ENCODE peak calls at places on chromosome 5, in six cellular contexts. Q is HCT116, J is H1, X is endothelial cell of umbilical vein, E is GM12878, V is K562. F is an unnamed sample.
A peak's percentile ranks its signal among the peaks of the same experiment; 100 is the strongest.

GRCh38 chr5:98402130-98402529 is 371.3 kb upstream of the RGMB start:
- DNase-seq in E (no peak), X (no peak), Q (no peak), V (no peak), J (no peak), F (no peak)

GRCh38 chr5:55438931-55439477 is 95.8 kb downstream of the PLPP1 start:
- DNase-seq in Q (no peak), V (no peak), J (no peak), E (no peak), X (no peak), F (no peak)

GRCh38 chr5:52789378-52789777 is 1.7 kb downstream of the ITGA1 start:
- DNase-seq in X (no peak), Q (no peak), V (no peak), E (no peak), J (no peak), F (no peak)

GRCh38 chr5:175840050-175840841 is 31.1 kb upstream of the CPLX2 start:
- DNase-seq in E (no peak), Q (no peak), J (no peak), X (no peak), V (peak; percentile 32), F (no peak)

GRCh38 chr5:43802651-43803050 is 199.7 kb downstream of the NNT start:
- DNase-seq in X (no peak), Q (no peak), V (no peak), J (no peak), E (no peak), F (no peak)

GRCh38 chr5:170576602-170577584 is 73.1 kb downstream of the KCNIP1 start:
- DNase-seq in X (no peak), J (no peak), E (no peak), V (no peak), Q (no peak), F (no peak)

GRCh38 chr5:88745093-88745696 is 137.8 kb downstream of the MEF2C start:
- DNase-seq in X (no peak), Q (no peak), V (no peak), E (no peak), J (no peak), F (no peak)

GRCh38 chr5:157560560-157560959 is 15.0 kb downstream of the ADAM19 start:
- DNase-seq in Q (no peak), J (no peak), X (no peak), V (no peak), E (no peak), F (no peak)

GRCh38 chr5:150645070-150645700 is 4.7 kb downstream of the SYNPO start:
- DNase-seq in Q (no peak), V (no peak), X (no peak), E (no peak), J (no peak), F (no peak)

GRCh38 chr5:159605585-159605984 is 275.3 kb upstream of the IL12B start:
- DNase-seq in E (no peak), Q (no peak), V (no peak), X (no peak), J (no peak), F (no peak)

GRCh38 chr5:165630211-165630866 is 2124.9 kb downstream of the MAT2B start:
- DNase-seq in J (peak; percentile 64), E (peak; percentile 2), X (peak; percentile 29), Q (no peak), V (peak; percentile 8), F (peak; percentile 3)

GRCh38 chr5:72608297-72608696 is 101.1 kb upstream of the ZNF366 start:
- DNase-seq in E (no peak), J (no peak), V (no peak), X (peak; percentile 36), Q (no peak), F (no peak)

GRCh38 chr5:10902145-10902544 is 141.1 kb upstream of the DAP start:
- DNase-seq in E (no peak), V (no peak), Q (no peak), J (no peak), X (peak; percentile 43), F (no peak)

GRCh38 chr5:134149571-134150303 is 27.0 kb downstream of the SKP1 start:
- DNase-seq in E (no peak), X (no peak), V (no peak), J (no peak), Q (no peak), F (no peak)

GRCh38 chr5:32489791-32490581 is 45.4 kb upstream of the ZFR start:
- DNase-seq in J (peak; percentile 85), Q (peak; percentile 65), X (peak; percentile 73), V (peak; percentile 69), E (peak; percentile 19), F (peak; percentile 51)

GRCh38 chr5:97044057-97044456 is 98.4 kb downstream of the LIX1 start:
- DNase-seq in Q (peak; percentile 4), X (peak; percentile 66), J (peak; percentile 75), V (peak; percentile 17), E (no peak), F (no peak)

GRCh38 chr5:9919306-9920030 is 289.3 kb upstream of the TAS2R1 start:
- DNase-seq in Q (no peak), E (no peak), X (no peak), V (no peak), J (no peak), F (no peak)

GRCh38 chr5:74885170-74885569 is 19.0 kb upstream of the FAM169A start:
- DNase-seq in V (no peak), J (no peak), Q (no peak), E (no peak), X (no peak), F (no peak)

DNA sequence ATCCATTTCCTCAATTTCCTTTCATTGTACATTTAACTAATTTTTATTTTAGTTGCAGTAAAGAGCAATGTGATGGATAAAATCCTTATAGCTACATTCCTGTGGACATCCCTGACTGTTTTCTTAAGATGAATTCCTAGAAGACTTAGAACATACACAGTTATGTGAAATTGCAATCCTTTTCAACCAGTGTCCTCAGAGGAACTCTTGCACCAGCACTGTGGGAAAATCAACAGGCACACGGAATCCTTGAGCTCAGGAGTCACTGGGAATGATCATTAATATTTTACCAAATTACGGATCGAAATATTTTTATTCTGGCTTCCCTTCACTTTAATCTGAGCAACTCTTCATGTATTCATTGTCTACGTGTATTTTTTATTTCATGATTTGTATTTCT is 901.9 kb upstream of the WWC1 start:
- DNase-seq in Q (no peak), E (no peak), X (no peak), V (no peak), J (no peak), F (no peak)
- TF ChIP-seq POLR2AphosphoS5 in Q (no peak), E (no peak), X (no peak), V (no peak), J (no peak), F (no peak)

DNA sequence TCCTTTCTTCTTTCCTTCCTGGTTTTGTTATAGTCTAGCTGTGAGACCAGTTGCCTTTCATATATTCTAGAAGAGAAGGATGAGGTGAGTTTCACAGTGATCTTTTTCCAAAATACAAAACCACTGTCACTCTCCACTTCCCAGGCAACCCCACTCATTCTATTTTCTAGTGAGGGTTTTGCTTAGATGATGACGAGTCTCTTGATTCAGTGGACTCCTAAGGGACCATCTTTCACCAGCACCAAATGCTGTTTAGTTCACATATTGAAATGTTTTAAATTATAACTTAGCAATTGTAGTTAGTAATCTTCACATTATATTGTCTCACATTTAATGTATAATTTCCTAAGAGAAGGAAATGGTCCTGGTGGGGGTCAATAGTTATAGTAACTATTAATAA is 25.2 kb downstream of the PIK3R1 start:
- DNase-seq in J (no peak), V (no peak), E (no peak), X (no peak), Q (no peak), F (no peak)
- H3K9ac ChIP-seq in J (no peak overlapping the region), V (no peak overlapping the region), E (no peak overlapping the region), X (no peak overlapping the region), Q (no peak overlapping the region), F (no peak overlapping the region)

GRCh38 chr5:119578937-119579336 is 50.4 kb upstream of the FAM170A start:
- DNase-seq in J (no peak), E (no peak), V (peak; percentile 36), X (peak; percentile 25), Q (peak; percentile 70), F (peak; percentile 16)
- TF ChIP-seq EZH2 in J (no peak), E (no peak), V (no peak), X (no peak), Q (no peak), F (no peak)

GRCh38 chr5:172902497-172903472 is 56.4 kb upstream of the RPL26L1 start:
- DNase-seq in J (peak; percentile 62), X (peak; percentile 46), Q (peak; percentile 8), E (no peak), V (peak; percentile 76), F (no peak)
- TF ChIP-seq POLR2AphosphoS5 in J (no peak), X (no peak), Q (no peak), E (no peak), V (no peak), F (no peak)

GRCh38 chr5:1008451-1009358 is at the start of gene NKD2:
- DNase-seq in Q (no peak), J (peak; percentile 90), E (no peak), X (peak; percentile 10), V (peak; percentile 85), F (no peak)
- H3K9ac ChIP-seq in Q (peak within 1 kb of the TSS; percentile 56), J (no peak within 1 kb of the TSS), E (no peak within 1 kb of the TSS), X (no peak within 1 kb of the TSS), V (no peak within 1 kb of the TSS), F (no peak within 1 kb of the TSS)

DNA sequence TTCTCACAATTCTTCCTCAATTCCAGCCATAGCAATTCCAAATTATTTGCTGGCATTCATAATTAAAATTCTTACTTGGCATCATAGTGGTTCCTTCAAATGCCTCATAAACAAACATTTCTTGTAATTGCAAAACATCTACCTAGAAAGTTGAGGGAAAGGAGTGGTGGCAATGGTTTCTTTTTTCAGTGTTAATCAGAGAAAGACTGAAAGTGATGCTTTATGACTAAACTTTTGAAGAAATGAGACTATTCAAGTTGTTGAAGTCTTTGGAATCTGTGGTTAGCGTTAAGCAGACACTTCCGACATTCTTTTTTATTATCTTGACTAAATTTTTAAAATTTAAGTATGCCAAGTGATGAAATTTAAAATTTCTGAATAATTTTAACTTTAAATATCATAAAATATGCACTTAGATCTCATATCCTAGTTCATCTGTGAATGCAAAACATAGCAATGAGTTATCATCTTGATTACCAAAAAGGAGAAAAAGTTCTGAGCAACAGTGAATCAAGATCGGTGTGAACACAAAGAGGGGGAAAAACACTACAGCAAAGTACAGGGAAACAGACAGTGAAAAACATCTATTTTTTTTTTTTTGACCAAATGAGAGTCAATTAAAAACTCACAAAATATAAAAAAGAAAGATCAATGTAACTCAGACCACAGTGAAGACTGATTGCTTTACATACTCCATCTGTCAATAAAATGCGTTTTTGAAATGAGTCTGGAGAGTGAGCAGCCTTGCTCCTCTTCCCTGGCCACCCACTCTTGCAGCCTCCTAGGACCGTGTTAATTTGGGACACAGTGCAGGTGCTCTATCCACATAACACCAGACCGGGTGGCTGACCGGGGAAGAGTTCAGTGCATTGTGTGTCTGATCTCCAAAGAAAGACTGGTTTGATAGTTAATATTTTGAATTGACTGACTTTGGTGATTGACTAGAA is 20.6 kb upstream of the IL7R start:
- DNase-seq in X (no peak), Q (no peak), E (no peak), V (no peak), J (no peak), F (no peak)
- TF ChIP-seq EZH2 in X (no peak), Q (no peak), E (no peak), V (no peak), J (no peak), F (no peak)

F was measured in SK-N-MC.